ENCODE peak calls at places on chromosomes 4 and X, in four cellular contexts. One of them, this sample, is unnamed.

GRCh38 chr4:125323547-125324100 is 8.9 kb downstream of the FAT4 start:
- DNase-seq in GM12878: no peak
- DNase-seq in K562: no peak
- DNase-seq in HepG2: no peak
- DNase-seq in this sample: no peak

GRCh38 chr4:85787133-85787532 is 312.2 kb downstream of the ARHGAP24 start:
- DNase-seq in GM12878: no peak
- DNase-seq in K562: no peak
- DNase-seq in HepG2: no peak
- DNase-seq in this sample: no peak

GRCh38 chr4:162586266-162586665 is 422.5 kb upstream of the FSTL5 start:
- DNase-seq in GM12878: no peak
- DNase-seq in K562: no peak
- DNase-seq in HepG2: no peak
- DNase-seq in this sample: no peak

GRCh38 chr4:3436798-3437581 is 4.8 kb upstream of the HGFAC start:
- DNase-seq in GM12878: peak; percentile 4
- DNase-seq in K562: no peak
- DNase-seq in HepG2: no peak
- DNase-seq in this sample: no peak

GRCh38 chrX:45719751-45720501 is 519.2 kb upstream of the DIPK2B start:
- DNase-seq in GM12878: no peak
- DNase-seq in K562: no peak
- DNase-seq in HepG2: no peak
- DNase-seq in this sample: no peak

GRCh38 chrX:129980540-129981206 is 1.8 kb upstream of the BCORL1 start:
- DNase-seq in GM12878: no peak
- DNase-seq in K562: no peak
- DNase-seq in HepG2: peak; percentile 25
- DNase-seq in this sample: peak; percentile 58

GRCh38 chr4:175509320-175509719 is 302.7 kb downstream of the GPM6A start:
- DNase-seq in GM12878: no peak
- DNase-seq in K562: peak; percentile 5
- DNase-seq in HepG2: peak; percentile 12
- DNase-seq in this sample: peak; percentile 83

GRCh38 chr4:55819634-55820033 is at the start of gene EXOC1L:
- DNase-seq in GM12878: no peak
- DNase-seq in K562: peak; percentile 52
- DNase-seq in HepG2: peak; percentile 7
- DNase-seq in this sample: peak; percentile 93

GRCh38 chrX:44054863-44055601 is 81.8 kb upstream of the NDP start:
- DNase-seq in GM12878: no peak
- DNase-seq in K562: no peak
- DNase-seq in HepG2: no peak
- DNase-seq in this sample: no peak

GRCh38 chr4:80535551-80535950 is 200.0 kb downstream of the CFAP299 start:
- DNase-seq in GM12878: no peak
- DNase-seq in K562: no peak
- DNase-seq in HepG2: no peak
- DNase-seq in this sample: no peak

GRCh38 chr4:1795304-1796195 is 2.5 kb downstream of the FGFR3 start:
- DNase-seq in GM12878: no peak
- DNase-seq in K562: peak; percentile 89
- DNase-seq in HepG2: peak; percentile 88
- DNase-seq in this sample: peak; percentile 63

GRCh38 chrX:40096395-40097091 is 1.2 kb downstream of the BCOR start:
- DNase-seq in GM12878: no peak
- DNase-seq in K562: no peak
- DNase-seq in HepG2: no peak
- DNase-seq in this sample: no peak

GRCh38 chr4:1041936-1042330 is 30.5 kb downstream of the FGFRL1 start:
- DNase-seq in GM12878: no peak
- DNase-seq in K562: no peak
- DNase-seq in HepG2: no peak
- DNase-seq in this sample: no peak

GRCh38 chr4:98474408-98474844 is 184.0 kb downstream of the TSPAN5 start:
- DNase-seq in GM12878: no peak
- DNase-seq in K562: no peak
- DNase-seq in HepG2: no peak
- DNase-seq in this sample: no peak

GRCh38 chr4:173524218-173525117 is 5.6 kb downstream of the HAND2 start:
- DNase-seq in GM12878: no peak
- DNase-seq in K562: no peak
- DNase-seq in HepG2: no peak
- DNase-seq in this sample: peak; percentile 5

GRCh38 chr4:123102897-123103489 is 180.6 kb upstream of the NUDT6 start:
- DNase-seq in GM12878: no peak
- DNase-seq in K562: peak; percentile 44
- DNase-seq in HepG2: peak; percentile 49
- DNase-seq in this sample: peak; percentile 59

GRCh38 chr4:106816501-106816900 is 219.6 kb downstream of the DKK2 start:
- DNase-seq in GM12878: no peak
- DNase-seq in K562: no peak
- DNase-seq in HepG2: no peak
- DNase-seq in this sample: peak; percentile 6

GRCh38 chrX:110146521-110146920 is 143.6 kb downstream of the TMEM164 start:
- DNase-seq in GM12878: no peak
- DNase-seq in K562: peak; percentile 63
- DNase-seq in HepG2: peak; percentile 45
- DNase-seq in this sample: peak; percentile 65

GRCh38 chr4:41196633-41197332 is 17.6 kb downstream of the APBB2 start:
- DNase-seq in GM12878: no peak
- DNase-seq in K562: no peak
- DNase-seq in HepG2: no peak
- DNase-seq in this sample: no peak

GRCh38 chr4:24595662-24596061 is 11.3 kb upstream of the DHX15 start:
- DNase-seq in GM12878: no peak
- DNase-seq in K562: no peak
- DNase-seq in HepG2: peak; percentile 33
- DNase-seq in this sample: no peak

GRCh38 chrX:150438165-150438564 is 75.0 kb downstream of the MAMLD1 start:
- DNase-seq in GM12878: no peak
- DNase-seq in K562: no peak
- DNase-seq in HepG2: no peak
- DNase-seq in this sample: no peak

GRCh38 chr4:129323630-129324029 is 227.7 kb downstream of the C4orf33 start:
- DNase-seq in GM12878: no peak
- DNase-seq in K562: no peak
- DNase-seq in HepG2: no peak
- DNase-seq in this sample: no peak

GRCh38 chrX:18394477-18394876 is 30.9 kb upstream of the CDKL5 start:
- DNase-seq in GM12878: no peak
- DNase-seq in K562: no peak
- DNase-seq in HepG2: no peak
- DNase-seq in this sample: no peak

GRCh38 chr4:24642941-24643628 is 58.7 kb upstream of the DHX15 start:
- DNase-seq in GM12878: no peak
- DNase-seq in K562: no peak
- DNase-seq in HepG2: peak; percentile 60
- DNase-seq in this sample: no peak

GRCh38 chrX:100731441-100732281 is at the start of gene SYTL4:
- DNase-seq in GM12878: no peak
- DNase-seq in K562: peak; percentile 38
- DNase-seq in HepG2: no peak
- DNase-seq in this sample: peak; percentile 60

GRCh38 chrX:8803326-8803725 is 2.1 kb upstream of the FAM9A start:
- DNase-seq in GM12878: no peak
- DNase-seq in K562: no peak
- DNase-seq in HepG2: no peak
- DNase-seq in this sample: no peak

GRCh38 chrX:117834076-117834475 is 282.5 kb downstream of the KLHL13 start:
- DNase-seq in GM12878: no peak
- DNase-seq in K562: no peak
- DNase-seq in HepG2: no peak
- DNase-seq in this sample: no peak

GRCh38 chrX:19886888-19887531 is 390 bp downstream of the SH3KBP1 start:
- DNase-seq in GM12878: no peak
- DNase-seq in K562: peak; percentile 12
- DNase-seq in HepG2: no peak
- DNase-seq in this sample: peak; percentile 19

GRCh38 chrX:150363561-150364346 is 637 bp downstream of the MAMLD1 start:
- DNase-seq in GM12878: no peak
- DNase-seq in K562: no peak
- DNase-seq in HepG2: no peak
- DNase-seq in this sample: peak; percentile 59

GRCh38 chr4:151250706-151251105 is 26.3 kb upstream of the PRSS48 start:
- DNase-seq in GM12878: no peak
- DNase-seq in K562: no peak
- DNase-seq in HepG2: no peak
- DNase-seq in this sample: peak; percentile 73

GRCh38 chr4:5112333-5112732 is 61.1 kb downstream of the STK32B start:
- DNase-seq in GM12878: no peak
- DNase-seq in K562: no peak
- DNase-seq in HepG2: no peak
- DNase-seq in this sample: no peak

GRCh38 chr4:128488055-128488705 is 200.6 kb upstream of the PGRMC2 start:
- DNase-seq in GM12878: no peak
- DNase-seq in K562: no peak
- DNase-seq in HepG2: no peak
- DNase-seq in this sample: no peak

GRCh38 chrX:70293621-70294020 is 3.7 kb downstream of the KIF4A start:
- DNase-seq in GM12878: no peak
- DNase-seq in K562: no peak
- DNase-seq in HepG2: no peak
- DNase-seq in this sample: no peak

GRCh38 chr4:151195801-151196200 is 81.2 kb upstream of the PRSS48 start:
- DNase-seq in GM12878: no peak
- DNase-seq in K562: no peak
- DNase-seq in HepG2: no peak
- DNase-seq in this sample: no peak

GRCh38 chrX:149527705-149528104 is 13.1 kb upstream of the EOLA1 start:
- DNase-seq in GM12878: no peak
- DNase-seq in K562: peak; percentile 24
- DNase-seq in HepG2: peak; percentile 21
- DNase-seq in this sample: peak; percentile 45

DNA sequence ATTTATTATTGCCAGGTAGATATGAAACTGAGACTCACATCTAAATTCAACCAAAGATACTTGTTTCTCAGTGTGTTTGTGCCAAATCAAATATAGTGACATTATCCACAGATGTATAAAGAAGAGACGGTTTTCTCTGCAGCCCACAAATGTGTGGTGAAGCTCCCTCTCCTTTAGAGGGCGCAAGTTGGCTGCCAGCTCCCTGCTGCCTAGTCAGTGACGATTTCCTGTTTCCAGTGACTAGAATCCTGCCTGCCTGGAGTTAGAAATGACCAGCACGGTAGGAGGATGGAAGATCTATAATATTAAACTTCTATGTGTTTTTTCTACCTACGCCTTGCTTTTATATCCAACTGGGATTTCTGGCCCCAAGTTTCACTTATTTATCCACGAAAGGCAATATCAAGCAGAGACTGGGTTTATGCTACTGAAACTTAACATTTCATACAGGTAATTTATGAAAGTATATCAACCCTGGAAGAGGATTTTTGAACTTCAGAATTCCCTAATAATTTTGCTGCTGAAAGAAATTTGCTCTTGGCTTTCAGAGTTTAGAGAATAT is 1793.7 kb upstream of the TENM3 start:
- DNase-seq in GM12878: no peak
- DNase-seq in K562: no peak
- DNase-seq in HepG2: peak; percentile 46
- DNase-seq in this sample: peak; percentile 84
- TF ChIP-seq CREB1 in GM12878: no peak
- TF ChIP-seq CREB1 in K562: no peak
- TF ChIP-seq CREB1 in HepG2: no peak
- TF ChIP-seq CREB1 in this sample: peak; percentile 79

GRCh38 chrX:153794018-153794896 is at the start of the genes IDH3G and SSR4:
- DNase-seq in GM12878: peak; percentile 81
- DNase-seq in K562: peak; percentile 98
- DNase-seq in HepG2: peak; percentile 83
- DNase-seq in this sample: peak; percentile 90
- TF ChIP-seq REST in GM12878: no peak
- TF ChIP-seq REST in K562: no peak
- TF ChIP-seq REST in HepG2: no peak
- TF ChIP-seq REST in this sample: no peak

GRCh38 chrX:104343408-104344129 is 88.8 kb upstream of the ESX1 start:
- DNase-seq in GM12878: peak; percentile 7
- DNase-seq in K562: peak; percentile 25
- DNase-seq in HepG2: peak; percentile 49
- DNase-seq in this sample: peak; percentile 91
- TF ChIP-seq CREB1 in GM12878: no peak
- TF ChIP-seq CREB1 in K562: no peak
- TF ChIP-seq CREB1 in HepG2: no peak
- TF ChIP-seq CREB1 in this sample: no peak

GRCh38 chrX:6262959-6263358 is 34.3 kb upstream of the NLGN4X start:
- DNase-seq in GM12878: no peak
- DNase-seq in K562: no peak
- DNase-seq in HepG2: no peak
- DNase-seq in this sample: no peak
- TF ChIP-seq REST in GM12878: no peak
- TF ChIP-seq REST in K562: no peak
- TF ChIP-seq REST in HepG2: no peak
- TF ChIP-seq REST in this sample: no peak

GRCh38 chr4:94532016-94532789 is 80.5 kb downstream of the PDLIM5 start:
- DNase-seq in GM12878: no peak
- DNase-seq in K562: peak; percentile 30
- DNase-seq in HepG2: no peak
- DNase-seq in this sample: no peak
- TF ChIP-seq CREB1 in GM12878: no peak
- TF ChIP-seq CREB1 in K562: no peak
- TF ChIP-seq CREB1 in HepG2: no peak
- TF ChIP-seq CREB1 in this sample: no peak

This sample was measured in GM23338.